ENCODE peak calls at places on chromosomes 7 and 10, in seven cellular contexts. One of them, this sample, is unnamed.

GRCh38 chr7:10483671-10484070 is 490.0 kb upstream of the PHF14 start:
- DNase-seq in AG10803: no peak
- DNase-seq in dorsolateral prefrontal cortex: no peak
- DNase-seq in GM13977: no peak
- DNase-seq in left ventricle myocardium inferior: no peak
- DNase-seq in prostate gland: no peak
- DNase-seq in left lung: no peak
- DNase-seq in this sample: no peak

GRCh38 chr10:70461397-70462348 is 16.9 kb upstream of the PALD1 start:
- DNase-seq in AG10803: peak
- DNase-seq in dorsolateral prefrontal cortex: peak
- DNase-seq in GM13977: peak
- DNase-seq in left ventricle myocardium inferior: peak
- DNase-seq in prostate gland: peak
- DNase-seq in left lung: no peak
- DNase-seq in this sample: no peak

GRCh38 chr10:72503241-72503640 is 122.6 kb downstream of the MICU1 start:
- DNase-seq in AG10803: peak
- DNase-seq in dorsolateral prefrontal cortex: no peak
- DNase-seq in GM13977: no peak
- DNase-seq in left ventricle myocardium inferior: no peak
- DNase-seq in prostate gland: no peak
- DNase-seq in left lung: no peak
- DNase-seq in this sample: no peak

GRCh38 chr10:30041394-30042105 is 17.8 kb downstream of the JCAD start:
- DNase-seq in AG10803: no peak
- DNase-seq in dorsolateral prefrontal cortex: no peak
- DNase-seq in GM13977: no peak
- DNase-seq in left ventricle myocardium inferior: no peak
- DNase-seq in prostate gland: no peak
- DNase-seq in left lung: no peak
- DNase-seq in this sample: no peak

GRCh38 chr7:69599879-69600764 is 1.8 kb downstream of the AUTS2 start:
- DNase-seq in AG10803: peak
- DNase-seq in dorsolateral prefrontal cortex: no peak
- DNase-seq in GM13977: peak
- DNase-seq in left ventricle myocardium inferior: no peak
- DNase-seq in prostate gland: peak
- DNase-seq in left lung: no peak
- DNase-seq in this sample: no peak

GRCh38 chr7:1226155-1226901 is 6.3 kb upstream of the UNCX start:
- DNase-seq in AG10803: no peak
- DNase-seq in dorsolateral prefrontal cortex: no peak
- DNase-seq in GM13977: no peak
- DNase-seq in left ventricle myocardium inferior: no peak
- DNase-seq in prostate gland: no peak
- DNase-seq in left lung: no peak
- DNase-seq in this sample: no peak

GRCh38 chr10:22321831-22322662 is 1.1 kb downstream of the BMI1 start:
- DNase-seq in AG10803: no peak
- DNase-seq in dorsolateral prefrontal cortex: no peak
- DNase-seq in GM13977: peak
- DNase-seq in left ventricle myocardium inferior: no peak
- DNase-seq in prostate gland: no peak
- DNase-seq in left lung: peak
- DNase-seq in this sample: no peak

GRCh38 chr10:68594405-68594804 is 34.3 kb downstream of the TET1 start:
- DNase-seq in AG10803: peak
- DNase-seq in dorsolateral prefrontal cortex: no peak
- DNase-seq in GM13977: no peak
- DNase-seq in left ventricle myocardium inferior: peak
- DNase-seq in prostate gland: no peak
- DNase-seq in left lung: no peak
- DNase-seq in this sample: no peak

GRCh38 chr10:62016477-62017140 is 115.1 kb downstream of the ARID5B start:
- DNase-seq in AG10803: peak
- DNase-seq in dorsolateral prefrontal cortex: no peak
- DNase-seq in GM13977: no peak
- DNase-seq in left ventricle myocardium inferior: no peak
- DNase-seq in prostate gland: no peak
- DNase-seq in left lung: no peak
- DNase-seq in this sample: no peak

GRCh38 chr10:74289956-74290355 is 138.9 kb downstream of the ADK start:
- DNase-seq in AG10803: peak
- DNase-seq in dorsolateral prefrontal cortex: no peak
- DNase-seq in GM13977: no peak
- DNase-seq in left ventricle myocardium inferior: no peak
- DNase-seq in prostate gland: no peak
- DNase-seq in left lung: no peak
- DNase-seq in this sample: no peak

GRCh38 chr7:112566392-112567324 is 85.9 kb downstream of the LSMEM1 start:
- DNase-seq in AG10803: no peak
- DNase-seq in dorsolateral prefrontal cortex: no peak
- DNase-seq in GM13977: no peak
- DNase-seq in left ventricle myocardium inferior: no peak
- DNase-seq in prostate gland: peak
- DNase-seq in left lung: no peak
- DNase-seq in this sample: no peak

GRCh38 chr7:107890962-107891618 is at the start of gene DLD:
- DNase-seq in AG10803: peak
- DNase-seq in dorsolateral prefrontal cortex: peak
- DNase-seq in GM13977: peak
- DNase-seq in left ventricle myocardium inferior: peak
- DNase-seq in prostate gland: peak
- DNase-seq in left lung: peak
- DNase-seq in this sample: peak

GRCh38 chr10:21197006-21197405 is 299.9 kb upstream of the NEBL start:
- DNase-seq in AG10803: no peak
- DNase-seq in dorsolateral prefrontal cortex: no peak
- DNase-seq in GM13977: no peak
- DNase-seq in left ventricle myocardium inferior: no peak
- DNase-seq in prostate gland: no peak
- DNase-seq in left lung: no peak
- DNase-seq in this sample: no peak

GRCh38 chr7:7505936-7506335 is 29.7 kb downstream of the COL28A1 start:
- DNase-seq in AG10803: no peak
- DNase-seq in dorsolateral prefrontal cortex: no peak
- DNase-seq in GM13977: no peak
- DNase-seq in left ventricle myocardium inferior: no peak
- DNase-seq in prostate gland: no peak
- DNase-seq in left lung: no peak
- DNase-seq in this sample: no peak

GRCh38 chr10:29533696-29534285 is 101.0 kb downstream of the SVIL start:
- DNase-seq in AG10803: peak
- DNase-seq in dorsolateral prefrontal cortex: no peak
- DNase-seq in GM13977: no peak
- DNase-seq in left ventricle myocardium inferior: no peak
- DNase-seq in prostate gland: no peak
- DNase-seq in left lung: no peak
- DNase-seq in this sample: no peak

GRCh38 chr7:8217200-8218068 is 44.5 kb downstream of the ICA1 start:
- DNase-seq in AG10803: peak
- DNase-seq in dorsolateral prefrontal cortex: no peak
- DNase-seq in GM13977: peak
- DNase-seq in left ventricle myocardium inferior: no peak
- DNase-seq in prostate gland: peak
- DNase-seq in left lung: no peak
- DNase-seq in this sample: no peak

GRCh38 chr7:22420973-22421635 is 64.2 kb upstream of the RAPGEF5 start:
- DNase-seq in AG10803: no peak
- DNase-seq in dorsolateral prefrontal cortex: no peak
- DNase-seq in GM13977: no peak
- DNase-seq in left ventricle myocardium inferior: no peak
- DNase-seq in prostate gland: no peak
- DNase-seq in left lung: no peak
- DNase-seq in this sample: no peak

GRCh38 chr10:78634389-78634815 is 434.4 kb upstream of the ZMIZ1 start:
- DNase-seq in AG10803: peak
- DNase-seq in dorsolateral prefrontal cortex: no peak
- DNase-seq in GM13977: no peak
- DNase-seq in left ventricle myocardium inferior: no peak
- DNase-seq in prostate gland: no peak
- DNase-seq in left lung: no peak
- DNase-seq in this sample: no peak

GRCh38 chr10:30915141-30915540 is 116.5 kb downstream of the ZNF438 start:
- DNase-seq in AG10803: peak
- DNase-seq in dorsolateral prefrontal cortex: no peak
- DNase-seq in GM13977: no peak
- DNase-seq in left ventricle myocardium inferior: no peak
- DNase-seq in prostate gland: no peak
- DNase-seq in left lung: no peak
- DNase-seq in this sample: no peak

GRCh38 chr10:69348824-69349541 is 67.7 kb downstream of the TACR2 start:
- DNase-seq in AG10803: peak
- DNase-seq in dorsolateral prefrontal cortex: no peak
- DNase-seq in GM13977: no peak
- DNase-seq in left ventricle myocardium inferior: peak
- DNase-seq in prostate gland: no peak
- DNase-seq in left lung: no peak
- DNase-seq in this sample: no peak

GRCh38 chr10:100775346-100775745 is 30.0 kb downstream of the PAX2 start:
- DNase-seq in AG10803: peak
- DNase-seq in dorsolateral prefrontal cortex: no peak
- DNase-seq in GM13977: no peak
- DNase-seq in left ventricle myocardium inferior: no peak
- DNase-seq in prostate gland: no peak
- DNase-seq in left lung: no peak
- DNase-seq in this sample: no peak

GRCh38 chr7:139422126-139422525 is 61.3 kb downstream of the KLRG2 start:
- DNase-seq in AG10803: no peak
- DNase-seq in dorsolateral prefrontal cortex: no peak
- DNase-seq in GM13977: no peak
- DNase-seq in left ventricle myocardium inferior: no peak
- DNase-seq in prostate gland: no peak
- DNase-seq in left lung: no peak
- DNase-seq in this sample: no peak

GRCh38 chr10:103793920-103794883 is 61.2 kb downstream of the SH3PXD2A start:
- DNase-seq in AG10803: no peak
- DNase-seq in dorsolateral prefrontal cortex: no peak
- DNase-seq in GM13977: no peak
- DNase-seq in left ventricle myocardium inferior: peak
- DNase-seq in prostate gland: peak
- DNase-seq in left lung: peak
- DNase-seq in this sample: no peak

GRCh38 chr10:78528749-78529204 is 495.1 kb downstream of the RPS24 start:
- DNase-seq in AG10803: no peak
- DNase-seq in dorsolateral prefrontal cortex: no peak
- DNase-seq in GM13977: no peak
- DNase-seq in left ventricle myocardium inferior: no peak
- DNase-seq in prostate gland: peak
- DNase-seq in left lung: no peak
- DNase-seq in this sample: no peak

GRCh38 chr7:131619336-131620305 is 63.2 kb upstream of the PODXL start:
- DNase-seq in AG10803: no peak
- DNase-seq in dorsolateral prefrontal cortex: no peak
- DNase-seq in GM13977: no peak
- DNase-seq in left ventricle myocardium inferior: no peak
- DNase-seq in prostate gland: no peak
- DNase-seq in left lung: no peak
- DNase-seq in this sample: no peak

GRCh38 chr7:78134256-78134655 is 335.7 kb downstream of the PHTF2 start:
- DNase-seq in AG10803: peak
- DNase-seq in dorsolateral prefrontal cortex: no peak
- DNase-seq in GM13977: peak
- DNase-seq in left ventricle myocardium inferior: no peak
- DNase-seq in prostate gland: no peak
- DNase-seq in left lung: no peak
- DNase-seq in this sample: no peak

GRCh38 chr7:8761731-8762130 is 328.3 kb downstream of the NXPH1 start:
- DNase-seq in AG10803: no peak
- DNase-seq in dorsolateral prefrontal cortex: no peak
- DNase-seq in GM13977: no peak
- DNase-seq in left ventricle myocardium inferior: no peak
- DNase-seq in prostate gland: no peak
- DNase-seq in left lung: no peak
- DNase-seq in this sample: no peak

GRCh38 chr7:50660040-50660829 is 95.0 kb upstream of the DDC start:
- DNase-seq in AG10803: no peak
- DNase-seq in dorsolateral prefrontal cortex: no peak
- DNase-seq in GM13977: no peak
- DNase-seq in left ventricle myocardium inferior: no peak
- DNase-seq in prostate gland: no peak
- DNase-seq in left lung: peak
- DNase-seq in this sample: no peak

GRCh38 chr10:97024181-97025073 is 161.3 kb downstream of the SLIT1 start:
- DNase-seq in AG10803: peak
- DNase-seq in dorsolateral prefrontal cortex: no peak
- DNase-seq in GM13977: peak
- DNase-seq in left ventricle myocardium inferior: no peak
- DNase-seq in prostate gland: no peak
- DNase-seq in left lung: no peak
- DNase-seq in this sample: no peak

DNA sequence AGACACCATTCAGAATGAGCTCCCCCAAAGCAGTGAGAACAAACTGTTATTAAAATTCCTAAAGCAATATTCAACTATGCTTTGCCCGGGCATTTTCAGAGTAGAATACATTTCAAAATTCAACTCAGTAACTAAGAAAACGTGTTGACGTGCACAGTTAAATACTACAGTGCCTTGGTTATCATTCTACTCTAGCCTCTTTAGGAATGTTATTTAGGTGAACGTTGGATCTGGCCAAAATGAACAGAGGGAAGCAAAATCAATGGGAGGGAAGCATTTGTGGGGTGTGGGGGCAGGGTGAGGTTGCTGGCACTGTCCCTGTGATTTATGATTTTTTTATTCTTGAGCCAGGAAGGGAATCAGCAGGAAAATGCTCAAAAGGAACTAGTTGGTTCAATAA is 27.5 kb downstream of the RSU1 start:
- DNase-seq in AG10803: no peak
- DNase-seq in dorsolateral prefrontal cortex: no peak
- DNase-seq in GM13977: no peak
- DNase-seq in left ventricle myocardium inferior: no peak
- DNase-seq in prostate gland: no peak
- DNase-seq in left lung: no peak
- DNase-seq in this sample: no peak
- TF ChIP-seq CTCF in AG10803: no peak
- TF ChIP-seq CTCF in dorsolateral prefrontal cortex: no peak
- TF ChIP-seq CTCF in GM13977: no peak
- TF ChIP-seq CTCF in left ventricle myocardium inferior: no peak
- TF ChIP-seq CTCF in prostate gland: no peak
- TF ChIP-seq CTCF in left lung: no peak
- TF ChIP-seq CTCF in this sample: no peak

GRCh38 chr7:115340828-115341227 is 418.9 kb downstream of the MDFIC start:
- DNase-seq in AG10803: peak
- DNase-seq in dorsolateral prefrontal cortex: no peak
- DNase-seq in GM13977: no peak
- DNase-seq in left ventricle myocardium inferior: no peak
- DNase-seq in prostate gland: no peak
- DNase-seq in left lung: no peak
- DNase-seq in this sample: no peak
- TF ChIP-seq CTCF in AG10803: peak
- TF ChIP-seq CTCF in dorsolateral prefrontal cortex: no peak
- TF ChIP-seq CTCF in GM13977: no peak
- TF ChIP-seq CTCF in left ventricle myocardium inferior: no peak
- TF ChIP-seq CTCF in prostate gland: no peak
- TF ChIP-seq CTCF in left lung: no peak
- TF ChIP-seq CTCF in this sample: peak

GRCh38 chr10:117860823-117861222 is 185.9 kb downstream of the RAB11FIP2 start:
- DNase-seq in AG10803: peak
- DNase-seq in dorsolateral prefrontal cortex: no peak
- DNase-seq in GM13977: peak
- DNase-seq in left ventricle myocardium inferior: no peak
- DNase-seq in prostate gland: no peak
- DNase-seq in left lung: no peak
- DNase-seq in this sample: no peak
- TF ChIP-seq CTCF in AG10803: peak
- TF ChIP-seq CTCF in dorsolateral prefrontal cortex: no peak
- TF ChIP-seq CTCF in GM13977: peak
- TF ChIP-seq CTCF in left ventricle myocardium inferior: peak
- TF ChIP-seq CTCF in prostate gland: peak
- TF ChIP-seq CTCF in left lung: no peak
- TF ChIP-seq CTCF in this sample: peak

GRCh38 chr7:106779877-106780276 is 85.2 kb upstream of the PIK3CG start:
- DNase-seq in AG10803: no peak
- DNase-seq in dorsolateral prefrontal cortex: no peak
- DNase-seq in GM13977: no peak
- DNase-seq in left ventricle myocardium inferior: no peak
- DNase-seq in prostate gland: no peak
- DNase-seq in left lung: no peak
- DNase-seq in this sample: no peak
- TF ChIP-seq CTCF in AG10803: no peak
- TF ChIP-seq CTCF in dorsolateral prefrontal cortex: no peak
- TF ChIP-seq CTCF in GM13977: peak
- TF ChIP-seq CTCF in left ventricle myocardium inferior: peak
- TF ChIP-seq CTCF in prostate gland: no peak
- TF ChIP-seq CTCF in left lung: no peak
- TF ChIP-seq CTCF in this sample: no peak

This sample was measured in mesothelial cell of epicardium.